ENCODE peak calls at places on chromosomes 1 and 21, in six cellular contexts. I, J, M, W, D and V are unnamed samples.

GRCh38 chr1:231564373-231564772 is 35.9 kb downstream of the TSNAX start:
- DNase-seq in I (no peak), J (no peak), M (no peak), W (no peak), D (no peak), V (no peak)

GRCh38 chr1:204673909-204674701 is 11.4 kb downstream of the LRRN2 start:
- DNase-seq in I (no peak), J (no peak), M (no peak), W (no peak), D (no peak), V (no peak)

GRCh38 chr1:51331206-51332100 is 1.1 kb upstream of the TTC39A start:
- DNase-seq in I (peak; percentile 48), J (peak; percentile 93), M (peak; percentile 73), W (no peak), D (no peak), V (peak; percentile 86)

GRCh38 chr21:37758997-37759396 is 157.3 kb downstream of the KCNJ6 start:
- DNase-seq in I (peak; percentile 48), J (peak; percentile 65), M (no peak), W (no peak), D (no peak), V (peak; percentile 40)

GRCh38 chr1:26853156-26853555 is 9.8 kb upstream of the SFN start:
- DNase-seq in I (peak; percentile 83), J (peak; percentile 89), M (peak; percentile 83), W (peak; percentile 77), D (peak; percentile 91), V (peak; percentile 77)

GRCh38 chr1:11331036-11331765 is 58.2 kb downstream of the UBIAD1 start:
- DNase-seq in I (no peak), J (no peak), M (no peak), W (no peak), D (no peak), V (no peak)

GRCh38 chr1:84862810-84863251 is 30.2 kb downstream of the LPAR3 start:
- DNase-seq in I (no peak), J (no peak), M (no peak), W (no peak), D (no peak), V (no peak)

GRCh38 chr1:201702936-201703335 is 126.0 kb upstream of the IPO9 start:
- DNase-seq in I (peak; percentile 48), J (peak; percentile 39), M (no peak), W (no peak), D (no peak), V (no peak)

GRCh38 chr1:33537885-33538284 is 65.4 kb downstream of the ZSCAN20 start:
- DNase-seq in I (no peak), J (no peak), M (no peak), W (no peak), D (no peak), V (no peak)

GRCh38 chr1:56216173-56216572 is 363.2 kb downstream of the PLPP3 start:
- DNase-seq in I (no peak), J (no peak), M (no peak), W (no peak), D (no peak), V (no peak)

GRCh38 chr1:169364948-169365347 is 2.6 kb downstream of the NME7 start:
- DNase-seq in I (no peak), J (no peak), M (no peak), W (no peak), D (no peak), V (no peak)

GRCh38 chr1:169368406-169368769 is 393 bp downstream of the BLZF1 start:
- DNase-seq in I (no peak), J (peak; percentile 31), M (no peak), W (peak; percentile 19), D (peak; percentile 77), V (peak; percentile 34)

GRCh38 chr1:169371400-169371799 is 3.4 kb downstream of the BLZF1 start:
- DNase-seq in I (no peak), J (peak; percentile 39), M (no peak), W (no peak), D (no peak), V (peak; percentile 26)

GRCh38 chr1:169367096-169367685 is 406 bp downstream of the NME7 start:
- DNase-seq in I (no peak), J (no peak), M (no peak), W (peak; percentile 17), D (no peak), V (peak; percentile 3)

GRCh38 chr1:169367686-169368405 is at the start of the genes BLZF1 and NME7:
- DNase-seq in I (peak; percentile 97), J (peak; percentile 96), M (peak; percentile 94), W (peak; percentile 94), D (peak; percentile 99), V (peak; percentile 95)
- TF ChIP-seq POLR2A in I (peak; percentile 40), J (peak; percentile 83), M (peak; percentile 43), W (peak; percentile 36), D (no peak), V (no peak)

DNA sequence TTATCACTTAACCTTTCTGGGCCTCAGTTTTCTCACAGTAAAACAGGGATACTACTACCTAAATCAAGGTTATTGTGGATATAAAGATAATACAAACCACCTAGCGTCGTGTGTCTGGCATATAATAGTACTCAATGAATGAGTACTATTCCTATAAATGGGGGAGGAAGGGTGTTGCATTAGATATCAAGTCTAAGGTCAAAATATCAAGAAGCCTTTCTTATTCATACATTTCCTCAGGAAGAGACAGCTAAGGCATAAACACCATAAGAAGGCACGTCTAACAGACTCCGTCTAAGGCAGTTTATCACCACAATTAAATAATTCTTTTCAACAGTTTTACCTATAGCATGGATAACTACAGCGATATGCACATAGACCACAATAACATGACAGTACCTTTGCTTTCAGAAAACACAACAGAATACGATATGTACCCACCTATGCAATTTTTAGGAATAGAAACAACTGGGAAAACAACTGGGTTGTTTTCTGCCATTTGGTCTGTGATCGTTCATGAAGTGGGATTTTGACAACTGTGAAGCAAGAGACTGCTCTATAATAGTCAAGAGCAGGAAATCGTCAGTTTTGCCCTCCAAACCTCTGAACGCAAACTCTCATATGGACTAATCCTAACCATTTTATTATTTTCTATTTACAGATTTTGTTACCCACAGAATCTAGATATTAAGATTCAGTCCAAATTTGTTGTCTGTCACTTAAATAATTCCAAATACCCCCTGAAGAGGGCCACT is 53.1 kb downstream of the HNRNPR start:
- DNase-seq in I (no peak), J (no peak), M (no peak), W (no peak), D (no peak), V (no peak)
- TF ChIP-seq POLR2A in I (no peak), J (no peak), M (no peak), W (no peak), D (no peak), V (no peak)

GRCh38 chr1:218752126-218752525 is 407.0 kb downstream of the TGFB2 start:
- DNase-seq in I (no peak), J (no peak), M (no peak), W (no peak), D (no peak), V (no peak)
- TF ChIP-seq POLR2A in I (no peak), J (no peak), M (no peak), W (no peak), D (no peak), V (no peak)

GRCh38 chr1:176203735-176204134 is 3.4 kb downstream of the COP1 start:
- DNase-seq in I (no peak), J (no peak), M (no peak), W (no peak), D (no peak), V (no peak)

GRCh38 chr1:176205322-176205914 is 1.7 kb downstream of the COP1 start:
- DNase-seq in I (no peak), J (no peak), M (no peak), W (no peak), D (no peak), V (peak; percentile 47)

GRCh38 chr1:176208034-176208433 is 948 bp upstream of the COP1 start:
- DNase-seq in I (no peak), J (no peak), M (no peak), W (peak; percentile 20), D (peak; percentile 82), V (no peak)

GRCh38 chr1:176206006-176206960 is 803 bp downstream of the COP1 start:
- DNase-seq in I (peak; percentile 52), J (peak; percentile 55), M (peak; percentile 15), W (no peak), D (peak; percentile 95), V (peak; percentile 65)

GRCh38 chr1:176206961-176207902 is at the start of gene COP1:
- DNase-seq in I (peak; percentile 95), J (peak; percentile 97), M (peak; percentile 95), W (peak; percentile 96), D (peak; percentile 99), V (peak; percentile 95)
- TF ChIP-seq POLR2A in I (peak; percentile 78), J (peak; percentile 98), M (peak; percentile 83), W (peak; percentile 36), D (peak; percentile 89), V (peak; percentile 87)

DNA sequence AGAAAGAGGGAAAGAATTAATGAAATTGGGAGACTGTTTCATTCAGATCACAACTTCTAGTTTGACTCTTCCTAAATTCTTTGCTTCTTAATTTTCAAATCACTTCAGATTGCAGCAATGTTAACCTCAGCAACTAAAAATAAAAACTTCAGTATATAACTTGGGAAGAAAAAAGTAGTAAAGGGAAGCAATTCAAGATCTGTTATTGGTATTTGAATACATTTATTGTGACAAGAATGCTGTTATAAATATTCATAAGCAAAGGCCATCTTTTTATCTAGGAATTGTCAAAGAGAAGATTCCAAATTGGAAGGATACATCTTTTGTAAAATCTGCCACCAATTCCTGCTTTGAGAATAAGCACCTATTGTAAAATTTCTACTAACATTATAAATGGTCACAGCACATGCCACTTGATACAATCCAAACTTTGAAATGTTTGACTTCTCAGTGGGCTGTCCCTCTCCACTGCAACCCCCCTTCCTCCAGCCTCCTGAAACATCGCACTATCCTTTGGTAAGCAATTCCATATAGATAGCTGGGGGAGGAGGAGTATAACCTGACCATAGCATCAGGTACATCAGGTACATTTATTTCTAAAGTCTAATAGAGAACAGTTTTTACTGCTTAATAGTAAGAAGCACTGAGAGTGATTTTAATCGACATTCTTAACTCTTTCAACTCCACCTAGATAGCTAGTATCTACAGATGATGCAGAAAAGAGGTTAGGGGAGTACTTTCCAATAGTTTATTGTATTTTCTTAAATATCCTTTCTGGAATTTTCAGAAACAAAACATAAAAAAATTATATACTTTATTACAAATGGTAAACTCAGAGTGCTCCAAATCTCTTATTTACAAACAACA is 3.0 kb downstream of the JUN start:
- DNase-seq in I (peak; percentile 23), J (no peak), M (no peak), W (no peak), D (no peak), V (no peak)
- TF ChIP-seq POLR2A in I (no peak), J (peak; percentile 46), M (no peak), W (peak; percentile 42), D (peak; percentile 12), V (no peak)

DNA sequence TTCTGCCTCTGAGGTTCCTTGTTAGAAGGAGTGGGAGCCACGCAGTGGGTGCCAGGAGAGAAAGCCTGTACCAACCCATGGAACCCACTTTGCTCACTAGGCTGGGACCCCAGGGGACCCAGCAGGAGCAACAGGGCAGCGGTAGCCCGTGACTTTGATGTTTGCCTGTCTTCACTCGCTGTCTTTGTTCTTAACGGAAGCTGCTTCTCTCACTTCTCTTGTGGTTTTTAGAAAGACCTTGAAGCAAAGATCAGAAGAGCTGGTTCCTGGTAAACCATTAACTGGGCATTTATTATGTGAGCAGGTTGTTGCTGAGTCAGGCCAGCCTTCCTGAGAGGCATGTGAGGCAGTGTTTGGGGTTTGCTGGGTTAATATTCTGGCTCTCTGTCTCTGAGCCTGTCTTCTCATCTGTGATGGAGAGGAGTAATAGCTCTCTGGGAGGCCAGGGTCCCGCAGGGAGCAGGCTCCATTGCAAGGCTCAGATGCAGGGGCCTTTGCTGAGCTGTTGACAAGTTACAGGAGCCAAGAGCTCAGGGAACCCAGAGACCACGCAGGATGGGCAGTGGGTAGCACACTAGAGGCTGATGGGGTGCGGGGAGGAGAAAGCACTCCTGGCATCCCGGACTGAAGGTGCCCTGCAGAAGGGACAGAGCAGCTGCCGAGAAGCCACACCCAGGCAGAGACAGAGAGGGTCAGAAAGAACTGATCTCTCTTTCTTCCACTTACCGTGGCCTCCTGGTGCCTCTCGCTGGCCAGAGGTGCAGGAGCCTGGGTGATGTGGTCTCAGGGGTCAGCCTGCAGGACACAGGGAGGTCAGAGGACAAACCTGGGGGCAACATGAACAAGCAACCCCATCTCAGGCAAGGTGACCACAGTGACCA is 367.5 kb upstream of the C1orf174 start:
- DNase-seq in I (peak; percentile 27), J (no peak), M (no peak), W (no peak), D (no peak), V (no peak)
- TF ChIP-seq POLR2A in I (no peak), J (no peak), M (no peak), W (no peak), D (no peak), V (no peak)